ENCODE peak calls at places on chromosomes 13 and 19, in ten cellular contexts. E, R, A, V, F, G, O, D, U and X are unnamed samples.
A peak's percentile ranks its signal among the peaks of the same experiment; 100 is the strongest.

GRCh38 chr13:29852464-29853054 is 2.1 kb upstream of the UBL3 start:
- DNase-seq in A (no peak), E (no peak), O (no peak), V (peak; percentile 48), G (no peak), F (no peak), D (no peak), U (no peak), R (no peak), X (no peak)

GRCh38 chr13:97111705-97112104 is 110.4 kb upstream of the MBNL2 start:
- DNase-seq in E (no peak), D (no peak), A (no peak), O (no peak), F (no peak), R (no peak), G (no peak), V (no peak), U (no peak), X (no peak)

GRCh38 chr13:97322740-97323342 is 100.7 kb downstream of the MBNL2 start:
- DNase-seq in E (no peak), O (no peak), A (no peak), V (peak; percentile 55), D (no peak), R (no peak), U (no peak), F (no peak), G (no peak), X (no peak)

GRCh38 chr13:95002968-95003813 is 290.8 kb upstream of the SOX21 start:
- DNase-seq in G (peak; percentile 95), O (peak; percentile 6), U (no peak), E (no peak), A (no peak), F (no peak), R (no peak), D (no peak), V (no peak), X (no peak)

GRCh38 chr13:35484384-35484783 is 7.9 kb upstream of the MAB21L1 start:
- DNase-seq in O (no peak), R (no peak), U (no peak), V (peak; percentile 37), A (no peak), G (no peak), E (no peak), F (no peak), D (no peak), X (no peak)

GRCh38 chr13:110925023-110925608 is 10.2 kb upstream of the ANKRD10 start:
- DNase-seq in G (no peak), A (no peak), E (peak; percentile 30), D (no peak), F (no peak), V (no peak), R (no peak), U (no peak), O (no peak), X (no peak)

GRCh38 chr13:106650690-106651205 is 82.8 kb upstream of the ARGLU1 start:
- DNase-seq in E (no peak), A (no peak), R (no peak), O (no peak), V (no peak), U (no peak), D (no peak), F (no peak), G (no peak), X (no peak)

GRCh38 chr19:42277821-42278809 is 9.1 kb downstream of the CIC start:
- DNase-seq in V (peak; percentile 85), F (no peak), R (no peak), E (no peak), O (no peak), D (no peak), U (no peak), G (peak; percentile 23), A (no peak), X (no peak)

GRCh38 chr13:31134055-31134711 is 27.5 kb downstream of the HSPH1 start:
- DNase-seq in E (no peak), D (no peak), A (no peak), O (peak; percentile 31), G (no peak), R (no peak), V (no peak), U (no peak), F (no peak), X (no peak)

GRCh38 chr13:44218501-44219240 is 155.0 kb upstream of the SERP2 start:
- DNase-seq in E (no peak), R (no peak), V (no peak), D (no peak), O (no peak), G (peak; percentile 99), U (no peak), F (no peak), A (no peak), X (no peak)

GRCh38 chr13:36046672-36047071 is 84.5 kb downstream of the DCLK1 start:
- DNase-seq in U (no peak), F (no peak), G (no peak), A (no peak), O (no peak), R (no peak), V (no peak), D (no peak), E (no peak), X (no peak)

GRCh38 chr19:28208745-28209144 is 1004.2 kb downstream of the UQCRFS1 start:
- DNase-seq in U (no peak), G (no peak), D (no peak), V (no peak), E (no peak), A (no peak), F (no peak), R (no peak), O (no peak), X (no peak)

GRCh38 chr19:5309438-5310204 is 31.0 kb downstream of the PTPRS start:
- DNase-seq in E (no peak), U (no peak), D (no peak), G (no peak), F (no peak), O (no peak), A (no peak), R (no peak), V (no peak), X (no peak)

GRCh38 chr19:29491491-29491890 is 34.3 kb upstream of the VSTM2B start:
- DNase-seq in V (no peak), G (no peak), R (no peak), E (no peak), D (no peak), O (no peak), F (no peak), A (no peak), U (no peak), X (no peak)

GRCh38 chr13:31090921-31091624 is 70.6 kb downstream of the HSPH1 start:
- DNase-seq in G (no peak), F (no peak), R (no peak), O (no peak), A (no peak), U (no peak), V (no peak), D (no peak), E (no peak), X (no peak)

GRCh38 chr13:30696278-30697176 is 38.8 kb upstream of the ALOX5AP start:
- DNase-seq in D (no peak), O (no peak), E (peak; percentile 29), F (no peak), R (peak; percentile 30), G (peak; percentile 22), A (no peak), U (no peak), V (peak; percentile 52), X (no peak)

GRCh38 chr13:99956473-99957349 is 14.9 kb downstream of the ZIC5 start:
- DNase-seq in V (no peak), A (no peak), U (no peak), F (no peak), R (no peak), G (no peak), O (no peak), E (peak; percentile 27), D (no peak), X (no peak)

GRCh38 chr19:13022859-13023636 is 27.8 kb downstream of the NFIX start:
- DNase-seq in V (peak; percentile 96), R (no peak), F (no peak), D (no peak), E (no peak), O (no peak), G (peak; percentile 72), U (no peak), A (no peak), X (no peak)

GRCh38 chr13:67619987-67620386 is 389.9 kb upstream of the PCDH9 start:
- DNase-seq in E (no peak), A (no peak), O (no peak), F (no peak), R (no peak), V (no peak), D (no peak), G (no peak), U (no peak), X (no peak)

GRCh38 chr13:59951011-59951410 is 212.7 kb downstream of the DIAPH3 start:
- DNase-seq in D (no peak), A (no peak), E (no peak), U (no peak), F (no peak), R (no peak), G (no peak), O (no peak), V (no peak), X (no peak)

GRCh38 chr13:24264976-24265375 is 44.4 kb upstream of the C1QTNF9 start:
- DNase-seq in V (no peak), R (peak; percentile 79), F (peak; percentile 69), D (peak; percentile 46), G (no peak), U (peak; percentile 73), A (no peak), E (no peak), O (peak; percentile 80), X (no peak)

GRCh38 chr19:42965204-42965603 is 28.2 kb upstream of the PSG7 start:
- DNase-seq in F (no peak), D (no peak), U (no peak), V (peak; percentile 94), R (no peak), E (no peak), A (no peak), G (no peak), O (no peak), X (no peak)

GRCh38 chr13:62320129-62320724 is 904.6 kb upstream of the PCDH20 start:
- DNase-seq in O (no peak), V (peak; percentile 7), F (no peak), G (peak; percentile 55), R (no peak), D (no peak), U (no peak), E (no peak), A (no peak), X (no peak)

GRCh38 chr13:27704681-27705080 is 83.0 kb downstream of the POLR1D start:
- DNase-seq in D (no peak), F (no peak), E (no peak), V (no peak), U (no peak), G (no peak), O (no peak), A (no peak), R (no peak), X (no peak)

GRCh38 chr19:34096020-34096915 is 76.0 kb upstream of the LSM14A start:
- DNase-seq in R (no peak), U (no peak), O (no peak), A (peak; percentile 23), G (peak; percentile 12), D (no peak), F (no peak), V (peak; percentile 57), E (peak; percentile 17), X (peak; percentile 25)

GRCh38 chr19:406121-406711 is 2.7 kb downstream of the C2CD4C start:
- DNase-seq in U (no peak), O (no peak), R (no peak), A (no peak), G (no peak), F (no peak), E (no peak), D (no peak), V (no peak), X (no peak)

GRCh38 chr19:35153701-35154534 is 617 bp upstream of the FXYD5 start:
- DNase-seq in U (peak; percentile 58), V (peak; percentile 58), E (peak; percentile 75), A (peak; percentile 73), G (no peak), O (peak; percentile 83), R (peak; percentile 84), F (peak; percentile 75), D (peak; percentile 41), X (no peak)

GRCh38 chr19:50252111-50252886 is 48.9 kb downstream of the MYH14 start:
- DNase-seq in R (peak; percentile 57), G (no peak), V (peak; percentile 13), E (no peak), F (peak; percentile 63), O (peak; percentile 21), U (no peak), D (no peak), A (peak; percentile 39), X (no peak)